ENCODE peak calls at places on chromosomes 1 and 21, in eight cellular contexts. One of them, this sample, is unnamed.

GRCh38 chr1:239786464-239786863 is 305.2 kb upstream of the FMN2 start:
- DNase-seq in OCI-LY7: no peak
- DNase-seq in fibroblast of the conjunctiva: no peak
- DNase-seq in right lobe of liver: no peak
- DNase-seq in stimulated activated effector memory CD8-positive, alpha-beta T cell treated with anti-CD3 and anti-CD28 coated beads, Interleukin-12 subunit alpha, Interleukin-12 subunit beta, amount 100 ng/mL, for 72 hours: no peak
- DNase-seq in astrocyte of the spinal cord: no peak
- DNase-seq in activated gamma-delta T cell treated with anti-CD3 and anti-CD28 coated beads, Interleukin-2, amount 50 U/mL, for 16 hours: no peak
- DNase-seq in testis: no peak
- DNase-seq in this sample: no peak

GRCh38 chr21:38660333-38661295 is 145.1 kb upstream of the ETS2 start:
- DNase-seq in OCI-LY7: no peak
- DNase-seq in activated gamma-delta T cell treated with anti-CD3 and anti-CD28 coated beads, Interleukin-2, amount 50 U/mL, for 16 hours: no peak
- DNase-seq in right lobe of liver: no peak
- DNase-seq in stimulated activated effector memory CD8-positive, alpha-beta T cell treated with anti-CD3 and anti-CD28 coated beads, Interleukin-12 subunit alpha, Interleukin-12 subunit beta, amount 100 ng/mL, for 72 hours: no peak
- DNase-seq in astrocyte of the spinal cord: no peak
- DNase-seq in testis: peak; percentile 19
- DNase-seq in fibroblast of the conjunctiva: no peak
- DNase-seq in this sample: no peak

GRCh38 chr1:212311836-212312497 is 26.8 kb downstream of the PPP2R5A start:
- DNase-seq in stimulated activated effector memory CD8-positive, alpha-beta T cell treated with anti-CD3 and anti-CD28 coated beads, Interleukin-12 subunit alpha, Interleukin-12 subunit beta, amount 100 ng/mL, for 72 hours: no peak
- DNase-seq in OCI-LY7: no peak
- DNase-seq in testis: no peak
- DNase-seq in activated gamma-delta T cell treated with anti-CD3 and anti-CD28 coated beads, Interleukin-2, amount 50 U/mL, for 16 hours: no peak
- DNase-seq in right lobe of liver: no peak
- DNase-seq in astrocyte of the spinal cord: no peak
- DNase-seq in fibroblast of the conjunctiva: no peak
- DNase-seq in this sample: peak; percentile 47

GRCh38 chr1:18302788-18303413 is 177.8 kb upstream of the KLHDC7A start:
- DNase-seq in OCI-LY7: peak; percentile 54
- DNase-seq in right lobe of liver: no peak
- DNase-seq in testis: peak; percentile 19
- DNase-seq in fibroblast of the conjunctiva: no peak
- DNase-seq in astrocyte of the spinal cord: no peak
- DNase-seq in stimulated activated effector memory CD8-positive, alpha-beta T cell treated with anti-CD3 and anti-CD28 coated beads, Interleukin-12 subunit alpha, Interleukin-12 subunit beta, amount 100 ng/mL, for 72 hours: peak; percentile 48
- DNase-seq in activated gamma-delta T cell treated with anti-CD3 and anti-CD28 coated beads, Interleukin-2, amount 50 U/mL, for 16 hours: no peak
- DNase-seq in this sample: no peak

GRCh38 chr21:36156815-36157670 is at the start of gene DOP1B:
- DNase-seq in activated gamma-delta T cell treated with anti-CD3 and anti-CD28 coated beads, Interleukin-2, amount 50 U/mL, for 16 hours: no peak
- DNase-seq in testis: peak; percentile 34
- DNase-seq in stimulated activated effector memory CD8-positive, alpha-beta T cell treated with anti-CD3 and anti-CD28 coated beads, Interleukin-12 subunit alpha, Interleukin-12 subunit beta, amount 100 ng/mL, for 72 hours: no peak
- DNase-seq in right lobe of liver: peak; percentile 71
- DNase-seq in fibroblast of the conjunctiva: no peak
- DNase-seq in OCI-LY7: peak; percentile 43
- DNase-seq in astrocyte of the spinal cord: no peak
- DNase-seq in this sample: no peak

GRCh38 chr1:235739124-235739523 is 89.5 kb upstream of the GNG4 start:
- DNase-seq in fibroblast of the conjunctiva: no peak
- DNase-seq in OCI-LY7: no peak
- DNase-seq in astrocyte of the spinal cord: peak; percentile 33
- DNase-seq in testis: no peak
- DNase-seq in right lobe of liver: no peak
- DNase-seq in activated gamma-delta T cell treated with anti-CD3 and anti-CD28 coated beads, Interleukin-2, amount 50 U/mL, for 16 hours: no peak
- DNase-seq in stimulated activated effector memory CD8-positive, alpha-beta T cell treated with anti-CD3 and anti-CD28 coated beads, Interleukin-12 subunit alpha, Interleukin-12 subunit beta, amount 100 ng/mL, for 72 hours: no peak
- DNase-seq in this sample: peak; percentile 65

GRCh38 chr21:32137266-32137665 is 141.6 kb downstream of the MIS18A start:
- DNase-seq in testis: no peak
- DNase-seq in OCI-LY7: no peak
- DNase-seq in astrocyte of the spinal cord: no peak
- DNase-seq in fibroblast of the conjunctiva: no peak
- DNase-seq in right lobe of liver: no peak
- DNase-seq in activated gamma-delta T cell treated with anti-CD3 and anti-CD28 coated beads, Interleukin-2, amount 50 U/mL, for 16 hours: no peak
- DNase-seq in stimulated activated effector memory CD8-positive, alpha-beta T cell treated with anti-CD3 and anti-CD28 coated beads, Interleukin-12 subunit alpha, Interleukin-12 subunit beta, amount 100 ng/mL, for 72 hours: no peak
- DNase-seq in this sample: no peak

GRCh38 chr1:25051504-25051903 is 121.4 kb upstream of the RUNX3 start:
- DNase-seq in activated gamma-delta T cell treated with anti-CD3 and anti-CD28 coated beads, Interleukin-2, amount 50 U/mL, for 16 hours: no peak
- DNase-seq in stimulated activated effector memory CD8-positive, alpha-beta T cell treated with anti-CD3 and anti-CD28 coated beads, Interleukin-12 subunit alpha, Interleukin-12 subunit beta, amount 100 ng/mL, for 72 hours: no peak
- DNase-seq in OCI-LY7: no peak
- DNase-seq in testis: no peak
- DNase-seq in fibroblast of the conjunctiva: no peak
- DNase-seq in astrocyte of the spinal cord: no peak
- DNase-seq in right lobe of liver: no peak
- DNase-seq in this sample: no peak

GRCh38 chr1:42173961-42174715 is 9.6 kb upstream of the GUCA2A start:
- DNase-seq in OCI-LY7: no peak
- DNase-seq in fibroblast of the conjunctiva: no peak
- DNase-seq in activated gamma-delta T cell treated with anti-CD3 and anti-CD28 coated beads, Interleukin-2, amount 50 U/mL, for 16 hours: no peak
- DNase-seq in right lobe of liver: no peak
- DNase-seq in stimulated activated effector memory CD8-positive, alpha-beta T cell treated with anti-CD3 and anti-CD28 coated beads, Interleukin-12 subunit alpha, Interleukin-12 subunit beta, amount 100 ng/mL, for 72 hours: no peak
- DNase-seq in testis: no peak
- DNase-seq in astrocyte of the spinal cord: no peak
- DNase-seq in this sample: no peak